ENCODE peak calls at places on chromosomes 4 and X, in ten cellular contexts. A is posterior cingulate gyrus; I is RPMI7951; S is activated gamma-delta T cell treated with anti-CD3 and anti-CD28 coated beads, Interleukin-2, amount 50 U/mL, for 16 hours; J is AG04449; L is EL; V is NCI-H1092; F is lung microvascular endothelial cell; M is iPS-NIHi11; C is stimulated activated CD4-positive, alpha-beta T cell treated with anti-CD3 and anti-CD28 coated beads, Interleukin-1b, Interleukin-23, amount 100 ng/mL, for 24 hours. G is an unnamed sample.

GRCh38 chr4:169251291-169252235 is 19.2 kb downstream of the SH3RF1 start:
- DNase-seq in A (no peak), I (peak), S (no peak), J (no peak), L (peak), V (no peak), F (peak), M (peak), C (no peak), G (peak)

GRCh38 chr4:153232768-153233167 is 28.5 kb downstream of the TRIM2 start:
- DNase-seq in A (no peak), I (peak), S (no peak), J (no peak), L (no peak), V (no peak), F (no peak), M (peak), C (no peak), G (peak)

GRCh38 chrX:148204195-148204594 is 223.1 kb downstream of the FMR1NB start:
- DNase-seq in A (no peak), I (no peak), S (no peak), J (no peak), L (no peak), V (no peak), F (no peak), M (no peak), C (no peak), G (no peak)

GRCh38 chr4:67694662-67695061 is 6.3 kb downstream of the UBA6 start:
- DNase-seq in A (no peak), I (no peak), S (no peak), J (no peak), L (peak), V (no peak), F (no peak), M (no peak), C (no peak), G (no peak)

GRCh38 chr4:86592553-86593249 is 1.4 kb upstream of the PTPN13 start:
- DNase-seq in A (no peak), I (no peak), S (no peak), J (no peak), L (peak), V (no peak), F (no peak), M (no peak), C (no peak), G (no peak)

GRCh38 chrX:153816821-153817220 is 13.5 kb downstream of the PDZD4 start:
- DNase-seq in A (no peak), I (no peak), S (no peak), J (no peak), L (no peak), V (no peak), F (no peak), M (peak), C (no peak), G (no peak)

GRCh38 chr4:176277162-176277904 is 8.3 kb upstream of the ASB5 start:
- DNase-seq in A (peak), I (peak), S (no peak), J (no peak), L (peak), V (peak), F (peak), M (peak), C (peak), G (peak)

GRCh38 chrX:69116077-69116476 is 49.2 kb downstream of the PJA1 start:
- DNase-seq in A (no peak), I (peak), S (no peak), J (no peak), L (no peak), V (no peak), F (no peak), M (no peak), C (no peak), G (peak)

GRCh38 chr4:166499820-166500219 is 626.8 kb downstream of the TLL1 start:
- DNase-seq in A (no peak), I (peak), S (no peak), J (no peak), L (no peak), V (no peak), F (no peak), M (no peak), C (no peak), G (no peak)

GRCh38 chr4:134687646-134688628 is 486.3 kb upstream of the PABPC4L start:
- DNase-seq in A (no peak), I (no peak), S (no peak), J (no peak), L (no peak), V (no peak), F (no peak), M (no peak), C (no peak), G (no peak)

GRCh38 chrX:45767021-45767491 is 566.4 kb upstream of the DIPK2B start:
- DNase-seq in A (no peak), I (peak), S (no peak), J (no peak), L (no peak), V (no peak), F (peak), M (no peak), C (no peak), G (no peak)

GRCh38 chr4:55012363-55013255 is 112.8 kb downstream of the KDR start:
- DNase-seq in A (no peak), I (no peak), S (no peak), J (no peak), L (no peak), V (no peak), F (peak), M (no peak), C (no peak), G (no peak)

GRCh38 chr4:84492737-84493091 is 6.4 kb downstream of the NKX6-1 start:
- DNase-seq in A (no peak), I (no peak), S (no peak), J (no peak), L (no peak), V (no peak), F (no peak), M (no peak), C (no peak), G (no peak)

GRCh38 chrX:102846544-102847236 is 90.4 kb upstream of the RAB40AL start:
- DNase-seq in A (no peak), I (peak), S (no peak), J (no peak), L (peak), V (no peak), F (peak), M (no peak), C (no peak), G (no peak)

GRCh38 chrX:64394059-64394873 is 986 bp downstream of the MTMR8 start:
- DNase-seq in A (no peak), I (no peak), S (no peak), J (no peak), L (no peak), V (no peak), F (no peak), M (no peak), C (no peak), G (no peak)

GRCh38 chr4:76977113-76977512 is 27.6 kb downstream of the SEPTIN11 start:
- DNase-seq in A (no peak), I (no peak), S (no peak), J (no peak), L (no peak), V (no peak), F (no peak), M (no peak), C (no peak), G (peak)

GRCh38 chr4:40323866-40324265 is 11.3 kb upstream of the CHRNA9 start:
- DNase-seq in A (no peak), I (peak), S (no peak), J (no peak), L (no peak), V (no peak), F (no peak), M (no peak), C (no peak), G (no peak)

GRCh38 chrX:13689519-13690211 is 737 bp downstream of the RAB9A start:
- DNase-seq in A (no peak), I (peak), S (no peak), J (no peak), L (peak), V (no peak), F (peak), M (no peak), C (no peak), G (no peak)

GRCh38 chrX:68934421-68934820 is 105.6 kb downstream of the EFNB1 start:
- DNase-seq in A (no peak), I (no peak), S (no peak), J (no peak), L (no peak), V (no peak), F (no peak), M (no peak), C (no peak), G (no peak)

GRCh38 chr4:98181815-98182214 is 38.5 kb upstream of the STPG2 start:
- DNase-seq in A (no peak), I (no peak), S (no peak), J (no peak), L (peak), V (no peak), F (peak), M (peak), C (no peak), G (no peak)

GRCh38 chrX:136999021-136999420 is 34.8 kb downstream of the GPR101 start:
- DNase-seq in A (no peak), I (no peak), S (no peak), J (no peak), L (no peak), V (no peak), F (peak), M (no peak), C (no peak), G (no peak)